ENCODE peak calls at places on chromosomes 1 and 21, in ten cellular contexts. X, F, C, E, U, N, I, B, Q and V are unnamed samples. For H3K27me3 and H3K4me1, the result is how much of the 10 kb centered on the place peaks cover.

GRCh38 chr1:20399196-20399595 is 86.8 kb downstream of the CAMK2N1 start:
- DNase-seq in C (no peak), U (no peak), F (no peak), E (no peak), Q (no peak), B (no peak), I (no peak), N (no peak), X (no peak), V (no peak)

GRCh38 chr1:43933386-43934278 is at the start of gene ARTN:
- DNase-seq in F (no peak), N (peak), I (no peak), B (peak), X (peak), E (no peak), Q (no peak), U (no peak), C (peak), V (no peak)

GRCh38 chr1:19495000-19495656 is 9.8 kb upstream of the CAPZB start:
- DNase-seq in I (no peak), X (no peak), U (no peak), C (no peak), Q (no peak), F (peak), N (no peak), B (no peak), E (peak), V (no peak)

GRCh38 chr1:110087812-110088738 is 17.6 kb upstream of the ALX3 start:
- DNase-seq in U (peak), X (peak), N (no peak), E (peak), F (peak), I (peak), C (no peak), B (peak), Q (no peak), V (no peak)

GRCh38 chr1:54253480-54253879 is 53.5 kb downstream of the MRPL37 start:
- DNase-seq in C (no peak), N (no peak), I (no peak), F (peak), E (peak), Q (no peak), X (no peak), U (no peak), B (no peak), V (no peak)

GRCh38 chr1:19505694-19506457 is 20.5 kb upstream of the CAPZB start:
- DNase-seq in I (no peak), N (no peak), B (no peak), F (no peak), C (no peak), U (no peak), E (no peak), X (no peak), Q (no peak), V (no peak)

GRCh38 chr1:218671573-218671972 is 326.4 kb downstream of the TGFB2 start:
- DNase-seq in X (no peak), I (no peak), F (peak), U (no peak), E (peak), N (no peak), B (no peak), Q (no peak), C (no peak), V (no peak)

GRCh38 chr1:221045842-221046831 is 166.9 kb downstream of the HLX start:
- DNase-seq in U (peak), I (no peak), X (no peak), N (no peak), C (no peak), F (no peak), E (peak), B (no peak), Q (no peak), V (no peak)

GRCh38 chr1:99566290-99567021 is 79.5 kb upstream of the PALMD start:
- DNase-seq in U (no peak), C (no peak), F (peak), N (no peak), Q (no peak), X (no peak), B (no peak), E (no peak), I (no peak), V (no peak)

GRCh38 chr1:171739646-171740045 is 2.2 kb downstream of the VAMP4 start:
- DNase-seq in F (peak), U (no peak), C (no peak), N (no peak), E (peak), B (no peak), X (no peak), I (no peak), Q (no peak), V (no peak)

GRCh38 chr21:29237110-29238051 is 61.3 kb upstream of the BACH1 start:
- DNase-seq in C (no peak), I (no peak), N (no peak), U (peak), F (peak), B (no peak), E (no peak), Q (no peak), X (no peak), V (no peak)

GRCh38 chr1:222627232-222627631 is 9.3 kb downstream of the MIA3 start:
- DNase-seq in Q (peak), N (no peak), X (no peak), F (peak), U (no peak), B (no peak), C (no peak), I (no peak), E (no peak), V (no peak)

GRCh38 chr1:119409731-119410130 is 5.2 kb upstream of the HSD3B2 start:
- DNase-seq in U (no peak), X (no peak), B (no peak), F (peak), Q (no peak), I (no peak), E (peak), C (no peak), N (no peak), V (no peak)

GRCh38 chr1:84089470-84090261 is 54.4 kb upstream of the PRKACB start:
- DNase-seq in U (no peak), N (no peak), F (peak), C (no peak), Q (no peak), E (peak), B (no peak), I (no peak), X (no peak), V (no peak)

GRCh38 chr1:10891081-10891480 is 94.6 kb upstream of the CASZ1 start:
- DNase-seq in N (no peak), I (no peak), F (no peak), X (no peak), Q (no peak), B (no peak), U (no peak), E (no peak), C (no peak), V (no peak)

GRCh38 chr1:1678581-1679380 is 13.8 kb downstream of the SLC35E2B start:
- DNase-seq in X (peak), U (peak), B (no peak), C (peak), Q (no peak), I (peak), F (no peak), N (no peak), E (no peak), V (peak)

GRCh38 chr1:85569122-85569521 is 11.4 kb upstream of the CCN1 start:
- DNase-seq in Q (no peak), C (no peak), X (no peak), N (no peak), U (no peak), F (peak), E (peak), I (no peak), B (no peak), V (no peak)

GRCh38 chr1:51515982-51516638 is 3.0 kb downstream of the EPS15 start:
- DNase-seq in E (no peak), U (no peak), F (no peak), N (no peak), B (no peak), I (no peak), Q (no peak), C (no peak), X (no peak), V (no peak)

GRCh38 chr1:174013864-174014418 is 8.2 kb downstream of the RC3H1 start:
- DNase-seq in Q (no peak), X (no peak), N (no peak), U (no peak), F (no peak), I (no peak), E (no peak), C (no peak), B (no peak), V (no peak)

GRCh38 chr1:66291047-66291864 is 242.7 kb upstream of the SGIP1 start:
- DNase-seq in X (no peak), N (no peak), E (no peak), U (peak), Q (no peak), F (no peak), I (no peak), B (no peak), C (no peak), V (no peak)

GRCh38 chr1:209837671-209838070 is 9.9 kb downstream of the UTP25 start:
- DNase-seq in I (no peak), X (no peak), C (no peak), E (no peak), U (no peak), B (no peak), F (no peak), N (no peak), Q (no peak), V (no peak)

GRCh38 chr1:92168657-92169056 is 49.1 kb upstream of the C1orf146 start:
- DNase-seq in Q (no peak), X (no peak), B (no peak), I (no peak), N (no peak), F (no peak), E (no peak), U (no peak), C (no peak), V (no peak)

GRCh38 chr1:20150969-20151368 is 11.8 kb downstream of the PLA2G2F start:
- DNase-seq in B (no peak), Q (no peak), C (peak), U (no peak), F (no peak), N (no peak), I (no peak), X (no peak), E (no peak), V (no peak)

GRCh38 chr1:23356451-23356850 is 12.4 kb upstream of the HNRNPR start:
- DNase-seq in N (no peak), F (no peak), E (no peak), U (no peak), C (no peak), I (no peak), B (no peak), Q (no peak), X (no peak), V (no peak)

GRCh38 chr21:33478858-33479678 is 706 bp downstream of the TMEM50B start:
- DNase-seq in N (peak), U (peak), B (peak), F (peak), I (peak), X (peak), E (peak), Q (no peak), C (no peak), V (peak)

GRCh38 chr1:211035821-211036380 is 98.0 kb downstream of the KCNH1 start:
- DNase-seq in N (no peak), U (no peak), I (no peak), Q (no peak), E (no peak), B (no peak), X (no peak), F (no peak), C (no peak), V (no peak)

GRCh38 chr1:54299037-54299436 is 99.1 kb downstream of the MRPL37 start:
- DNase-seq in C (no peak), I (no peak), Q (no peak), F (no peak), X (peak), B (no peak), U (no peak), E (no peak), N (peak), V (no peak)

GRCh38 chr1:91768786-91769697 is 116.9 kb downstream of the TGFBR3 start:
- DNase-seq in B (no peak), I (no peak), F (no peak), X (no peak), N (no peak), U (no peak), C (no peak), E (peak), Q (no peak), V (no peak)

GRCh38 chr1:117093870-117094621 is 27.5 kb downstream of the TRIM45 start:
- DNase-seq in I (peak), C (no peak), N (peak), U (peak), F (peak), Q (peak), B (peak), E (peak), X (no peak), V (no peak)

GRCh38 chr1:31848381-31848897 is 32.6 kb upstream of the SPOCD1 start:
- DNase-seq in U (peak), E (no peak), B (no peak), N (no peak), F (no peak), X (no peak), I (peak), Q (no peak), C (no peak), V (peak)

GRCh38 chr1:112337028-112337531 is 58.9 kb upstream of the CTTNBP2NL start:
- DNase-seq in X (peak), B (peak), U (no peak), E (peak), C (no peak), F (peak), I (peak), Q (no peak), N (peak), V (no peak)

GRCh38 chr1:54413295-54413694 is 7.1 kb upstream of the SSBP3 start:
- DNase-seq in B (no peak), E (peak), F (peak), I (no peak), Q (no peak), X (peak), C (no peak), N (peak), U (no peak), V (no peak)

GRCh38 chr1:29592731-29593130 is 356.4 kb downstream of the PTPRU start:
- DNase-seq in N (no peak), I (no peak), X (no peak), U (no peak), F (no peak), B (no peak), C (no peak), Q (no peak), E (no peak), V (no peak)

GRCh38 chr1:41662656-41663437 is 178.4 kb upstream of the EDN2 start:
- DNase-seq in E (peak), B (peak), I (no peak), Q (peak), F (peak), N (peak), U (no peak), X (no peak), C (peak), V (peak)

GRCh38 chr1:67599085-67599484 is 85.9 kb upstream of the GADD45A start:
- DNase-seq in C (no peak), U (no peak), N (no peak), F (peak), B (no peak), X (no peak), Q (no peak), I (no peak), E (no peak), V (no peak)

GRCh38 chr1:3639397-3639911 is 10.4 kb downstream of the WRAP73 start:
- DNase-seq in F (no peak), I (no peak), Q (no peak), B (no peak), E (no peak), X (no peak), C (peak), N (no peak), U (no peak), V (no peak)

GRCh38 chr1:19597463-19598309 is 46.4 kb upstream of the NBL1 start:
- DNase-seq in X (no peak), F (peak), B (no peak), E (peak), U (peak), C (no peak), I (peak), Q (no peak), N (no peak), V (peak)

GRCh38 chr1:21783679-21784603 is 992 bp upstream of the USP48 start:
- DNase-seq in U (no peak), I (no peak), X (peak), B (no peak), Q (no peak), F (peak), E (peak), C (peak), N (peak), V (no peak)

GRCh38 chr21:39867198-39867650 is at the start of gene PCP4:
- DNase-seq in I (no peak), B (peak), U (peak), F (peak), X (peak), E (peak), C (no peak), Q (no peak), N (peak), V (no peak)

DNA sequence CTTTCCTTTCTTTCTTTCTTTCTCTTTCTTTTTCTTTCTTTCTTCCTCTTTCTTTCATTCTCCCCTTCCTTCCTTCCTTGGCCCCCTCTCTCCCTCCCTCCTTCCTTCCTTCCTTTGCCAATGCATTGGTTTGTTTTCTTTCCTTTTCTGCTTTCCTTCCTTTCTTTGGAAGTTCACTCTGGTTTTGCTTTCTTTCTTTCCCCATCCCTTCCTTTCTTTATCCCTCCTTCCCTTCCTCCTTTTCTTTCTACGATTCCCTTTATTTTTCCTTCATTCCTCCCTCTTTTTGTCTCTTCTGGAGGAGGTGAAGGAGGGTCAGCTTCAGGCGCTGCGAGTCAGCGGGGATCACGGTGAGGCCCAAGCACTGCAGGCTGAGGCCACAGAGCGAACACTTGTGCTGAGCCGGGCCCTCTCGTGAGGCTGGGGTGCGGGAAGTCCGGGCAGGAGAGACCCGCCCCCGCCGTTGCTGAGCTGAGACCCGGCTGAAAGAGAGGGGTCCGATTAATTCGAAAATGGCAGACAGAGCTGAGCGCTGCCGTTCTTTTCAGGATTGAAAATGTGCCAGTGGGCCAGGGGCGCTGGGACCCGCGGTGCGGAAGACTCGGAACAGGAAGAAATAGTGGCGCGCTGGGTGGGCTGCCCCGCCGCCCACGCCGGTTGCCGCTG is 1.5 kb downstream of the SIM2 start:
- DNase-seq in C (no peak), U (no peak), Q (no peak), X (no peak), F (no peak), I (no peak), B (no peak), E (no peak), N (no peak), V (no peak)
- H3K27me3 ChIP-seq in C (under half), U (half or more), Q (under half), X (under half), F (half or more), I (under half), B (under half), E (half or more), N (half or more), V (under half)

GRCh38 chr1:162678439-162678838 is 46.2 kb downstream of the DDR2 start:
- DNase-seq in Q (no peak), U (no peak), X (no peak), C (no peak), E (peak), F (peak), B (no peak), N (no peak), I (no peak), V (no peak)
- H3K4me1 ChIP-seq in Q (under half), U (under half), X (under half), C (under half), E (under half), F (under half), B (under half), N (under half), I (under half), V (under half)

GRCh38 chr1:145977486-145978476 is 13.3 kb downstream of the POLR3GL start:
- DNase-seq in F (peak), U (peak), X (peak), Q (peak), C (peak), E (peak), I (peak), N (peak), B (peak), V (peak)

GRCh38 chr1:145978477-145978859 is 14.0 kb downstream of the POLR3GL start:
- DNase-seq in N (no peak), Q (no peak), U (no peak), C (no peak), B (no peak), X (no peak), F (no peak), I (no peak), E (no peak), V (no peak)

GRCh38 chr1:145977016-145977415 is 12.5 kb downstream of the POLR3GL start:
- DNase-seq in N (no peak), U (no peak), E (no peak), I (no peak), F (no peak), X (no peak), C (no peak), B (no peak), Q (no peak), V (no peak)

GRCh38 chr1:145979746-145980435 is 15.4 kb downstream of the POLR3GL start:
- DNase-seq in E (peak), X (peak), N (peak), I (peak), U (peak), C (no peak), B (peak), Q (no peak), F (peak), V (no peak)

DNA sequence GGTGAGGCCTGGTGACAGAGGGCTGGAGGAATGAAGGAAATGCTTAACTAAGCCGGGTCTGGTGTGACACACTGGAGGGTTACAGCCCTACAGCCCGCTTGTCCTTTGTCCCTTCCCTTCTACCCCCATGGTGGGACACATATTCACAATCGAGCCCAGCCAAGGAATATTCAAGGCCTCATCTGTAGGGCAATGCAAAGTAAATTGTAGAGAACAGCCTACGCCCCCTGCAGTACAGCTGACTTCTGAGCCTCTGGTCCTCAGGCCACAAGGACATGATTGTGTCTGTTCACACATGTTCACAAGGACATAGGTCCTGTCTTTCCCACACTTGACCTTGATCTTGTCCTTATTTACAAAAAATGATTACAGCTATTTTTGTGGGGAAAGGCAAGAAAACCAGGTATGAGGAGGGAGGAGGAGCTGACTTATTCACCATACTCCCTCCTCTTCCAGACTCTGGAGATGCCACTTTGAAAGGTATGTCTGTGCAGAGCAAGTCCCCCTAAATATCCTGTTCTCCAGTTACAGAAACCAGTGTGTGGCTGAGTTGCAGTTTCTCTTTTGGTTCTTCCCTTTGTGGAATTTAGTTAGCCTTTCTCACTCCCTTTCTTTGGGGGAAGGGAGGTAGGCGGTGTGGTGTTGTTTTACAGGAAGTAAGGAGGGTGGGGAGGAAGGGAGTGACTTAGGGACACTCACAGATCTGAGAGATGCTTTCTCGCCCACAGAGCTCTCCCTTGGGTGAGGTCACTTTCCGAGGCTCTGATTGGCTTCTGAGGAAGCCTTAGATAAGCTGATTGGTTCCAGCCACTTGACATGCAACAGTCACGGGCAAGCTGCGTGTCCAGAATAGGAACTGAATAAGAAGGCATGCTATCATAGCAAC is 14.6 kb downstream of the POLR3GL start:
- DNase-seq in U (peak), F (peak), X (peak), B (peak), N (peak), I (peak), Q (peak), C (peak), E (peak), V (peak)
- H3K4me3 ChIP-seq in U (peak), F (peak), X (peak), B (no peak), N (no peak), I (peak), Q (peak), C (no peak), E (no peak), V (peak)

GRCh38 chr1:242736569-242736968 is 212.1 kb upstream of the PLD5 start:
- DNase-seq in E (no peak), N (no peak), X (no peak), F (no peak), I (no peak), C (no peak), B (no peak), Q (no peak), U (no peak), V (no peak)
- H3K27me3 ChIP-seq in E (under half), N (under half), X (under half), F (under half), I (under half), C (under half), B (under half), Q (under half), U (under half), V (under half)